ENCODE peak calls at places on chromosomes 6 and 20, in ten cellular contexts. J is tibial nerve; T is psoas muscle; Q is CD8-positive, alpha-beta T cell; A is lung; D is fibroblast of lung; Y is hepatocyte; S is GM06990; Z is keratinocyte; O is body of pancreas. N is an unnamed sample.

GRCh38 chr6:2931970-2932748 is 29.1 kb upstream of the SERPINB9 start:
- DNase-seq in J (peak; percentile 76), T (peak; percentile 89), Q (peak; percentile 87), A (peak; percentile 83), D (peak; percentile 37), Y (peak; percentile 87), S (peak; percentile 49), Z (peak; percentile 44), O (peak; percentile 84), N (peak; percentile 78)

GRCh38 chr6:56540950-56541600 is 101.6 kb downstream of the DST start:
- DNase-seq in J (no peak), T (no peak), Q (no peak), A (no peak), D (peak; percentile 31), Y (peak; percentile 14), S (no peak), Z (no peak), O (peak; percentile 30), N (no peak)

GRCh38 chr20:41205313-41205712 is 68.0 kb downstream of the PLCG1 start:
- DNase-seq in J (no peak), T (no peak), Q (no peak), A (no peak), D (peak; percentile 50), Y (no peak), S (no peak), Z (no peak), O (no peak), N (no peak)

GRCh38 chr20:1001981-1002681 is at the start of gene RSPO4:
- DNase-seq in J (no peak), T (no peak), Q (no peak), A (no peak), D (no peak), Y (peak; percentile 36), S (no peak), Z (no peak), O (no peak), N (no peak)

GRCh38 chr20:61589055-61589385 is 337.0 kb downstream of the CDH4 start:
- DNase-seq in J (no peak), T (no peak), Q (no peak), A (no peak), D (peak; percentile 94), Y (no peak), S (no peak), Z (peak; percentile 48), O (no peak), N (no peak)

GRCh38 chr20:48493966-48494365 is 333.8 kb downstream of the PREX1 start:
- DNase-seq in J (no peak), T (no peak), Q (no peak), A (no peak), D (no peak), Y (no peak), S (no peak), Z (no peak), O (no peak), N (no peak)

GRCh38 chr6:53523511-53524454 is 21.1 kb downstream of the GCLC start:
- DNase-seq in J (no peak), T (no peak), Q (no peak), A (no peak), D (no peak), Y (no peak), S (no peak), Z (no peak), O (no peak), N (no peak)

GRCh38 chr20:58883243-58883691 is 30.8 kb downstream of the GNAS start:
- DNase-seq in J (no peak), T (no peak), Q (no peak), A (no peak), D (peak; percentile 71), Y (no peak), S (no peak), Z (no peak), O (no peak), N (no peak)

GRCh38 chr20:53655909-53656652 is 62.4 kb upstream of the ZNF217 start:
- DNase-seq in J (no peak), T (no peak), Q (no peak), A (no peak), D (peak; percentile 62), Y (no peak), S (peak; percentile 56), Z (no peak), O (no peak), N (no peak)

GRCh38 chr6:31479933-31480535 is 17.9 kb upstream of the MICB start:
- DNase-seq in J (no peak), T (no peak), Q (no peak), A (no peak), D (no peak), Y (no peak), S (no peak), Z (no peak), O (peak; percentile 61), N (no peak)

GRCh38 chr20:57442160-57442887 is 51.1 kb downstream of the RBM38 start:
- DNase-seq in J (no peak), T (peak; percentile 64), Q (no peak), A (no peak), D (no peak), Y (no peak), S (no peak), Z (no peak), O (peak; percentile 44), N (no peak)
- H3K36me3 ChIP-seq in J (no peaks in the 10 kb centered on the region), T (no peaks in the 10 kb centered on the region), Q (no peaks in the 10 kb centered on the region), A (no peaks in the 10 kb centered on the region), D (no peaks in the 10 kb centered on the region), Y (no peaks in the 10 kb centered on the region), S (no peaks in the 10 kb centered on the region), Z (no peaks in the 10 kb centered on the region), O (no peaks in the 10 kb centered on the region), N (no peaks in the 10 kb centered on the region)

GRCh38 chr20:11140359-11140758 is 466.6 kb upstream of the JAG1 start:
- DNase-seq in J (no peak), T (no peak), Q (no peak), A (no peak), D (peak; percentile 97), Y (no peak), S (no peak), Z (peak; percentile 94), O (no peak), N (no peak)

GRCh38 chr20:11132819-11133341 is 459.1 kb upstream of the JAG1 start:
- DNase-seq in J (no peak), T (no peak), Q (no peak), A (no peak), D (no peak), Y (no peak), S (no peak), Z (no peak), O (no peak), N (no peak)

DNA sequence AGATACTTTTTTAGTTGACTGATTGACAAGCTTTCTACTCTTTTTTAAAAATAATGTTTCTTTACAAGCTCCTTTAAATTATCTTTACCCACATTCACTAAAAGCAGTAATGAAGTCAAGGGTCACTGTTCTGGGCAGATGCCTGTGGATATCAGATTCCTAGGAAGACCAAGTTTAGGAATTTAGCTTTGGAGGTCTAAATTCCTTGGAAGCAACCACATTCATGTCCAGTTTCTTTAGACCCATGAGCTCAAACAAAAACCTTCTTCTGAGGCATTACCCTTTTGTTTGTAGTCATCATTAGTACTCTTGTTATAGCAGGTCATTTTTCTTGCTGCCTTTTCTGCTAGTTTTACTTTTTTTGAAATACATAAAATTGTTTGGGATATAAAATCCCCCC is 462.9 kb upstream of the JAG1 start:
- DNase-seq in J (no peak), T (no peak), Q (no peak), A (no peak), D (peak; percentile 54), Y (no peak), S (no peak), Z (no peak), O (no peak), N (no peak)
- H3K36me3 ChIP-seq in J (no peaks in the 10 kb centered on the region), T (no peaks in the 10 kb centered on the region), Q (no peaks in the 10 kb centered on the region), A (no peaks in the 10 kb centered on the region), D (no peaks in the 10 kb centered on the region), Y (no peaks in the 10 kb centered on the region), S (no peaks in the 10 kb centered on the region), Z (no peaks in the 10 kb centered on the region), O (no peaks in the 10 kb centered on the region), N (no peaks in the 10 kb centered on the region)

DNA sequence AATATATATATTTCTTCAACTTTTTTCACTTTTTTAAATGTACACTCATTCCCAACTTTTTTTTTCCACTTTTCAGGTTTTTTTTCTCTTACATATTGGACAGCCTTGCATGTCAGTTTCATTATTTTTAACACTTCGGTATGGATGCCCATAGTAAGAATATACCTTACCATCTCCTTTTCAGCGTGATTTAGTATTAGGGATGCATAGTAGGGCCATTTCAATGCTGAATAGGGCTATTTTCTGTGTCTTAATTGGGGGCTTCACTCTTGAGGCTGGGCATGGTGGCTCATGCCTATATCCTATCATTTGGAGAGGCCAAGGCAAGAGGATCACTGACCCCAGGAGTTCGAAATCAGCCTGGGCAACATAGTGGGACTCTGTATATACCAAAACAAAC is 6.7 kb downstream of the RNF114 start:
- DNase-seq in J (no peak), T (no peak), Q (no peak), A (no peak), D (no peak), Y (no peak), S (no peak), Z (no peak), O (no peak), N (no peak)
- H3K36me3 ChIP-seq in J (peaks cover 72% of the 10 kb centered on the region), T (peaks cover 92% of the 10 kb centered on the region), Q (peaks cover 10% of the 10 kb centered on the region), A (peaks cover 19% of the 10 kb centered on the region), D (peaks cover 14% of the 10 kb centered on the region), Y (no peaks in the 10 kb centered on the region), S (peaks cover 19% of the 10 kb centered on the region), Z (peaks cover 47% of the 10 kb centered on the region), O (peaks cover 7% of the 10 kb centered on the region), N (peaks cover 56% of the 10 kb centered on the region)

GRCh38 chr6:13305256-13305650 is 23.1 kb downstream of the TBC1D7 start:
- DNase-seq in J (no peak), T (no peak), Q (no peak), A (no peak), D (no peak), Y (no peak), S (no peak), Z (no peak), O (no peak), N (no peak)

GRCh38 chr6:13307508-13307995 is 20.8 kb downstream of the TBC1D7 start:
- DNase-seq in J (no peak), T (no peak), Q (no peak), A (peak; percentile 32), D (peak; percentile 66), Y (no peak), S (no peak), Z (no peak), O (no peak), N (no peak)

GRCh38 chr6:13311155-13311554 is 17.2 kb downstream of the TBC1D7 start:
- DNase-seq in J (no peak), T (no peak), Q (no peak), A (no peak), D (no peak), Y (no peak), S (no peak), Z (no peak), O (no peak), N (no peak)

GRCh38 chr6:13305791-13306190 is 22.5 kb downstream of the TBC1D7 start:
- DNase-seq in J (no peak), T (no peak), Q (no peak), A (peak; percentile 1), D (no peak), Y (no peak), S (no peak), Z (no peak), O (no peak), N (no peak)

DNA sequence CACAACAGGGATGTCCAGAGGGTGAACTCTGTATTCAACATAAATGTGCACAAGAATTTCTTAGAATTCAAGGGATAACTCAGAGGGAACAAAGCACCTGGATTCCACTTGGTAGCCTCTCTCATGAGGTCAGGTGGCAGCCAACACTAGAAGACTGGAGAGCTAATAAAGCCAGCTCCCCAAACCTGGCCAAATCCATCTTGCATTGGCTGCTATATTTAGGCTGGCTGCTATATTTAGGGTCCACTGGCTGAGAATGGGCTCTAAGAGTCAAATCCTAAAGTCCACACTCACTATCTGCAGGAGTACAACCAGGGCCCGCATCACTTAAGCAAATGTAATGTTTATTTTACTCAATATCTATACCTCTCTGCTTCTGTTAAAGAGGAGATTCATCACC is 20.0 kb downstream of the TBC1D7 start:
- DNase-seq in J (no peak), T (no peak), Q (no peak), A (no peak), D (no peak), Y (no peak), S (no peak), Z (no peak), O (no peak), N (peak; percentile 33)
- H3K36me3 ChIP-seq in J (peaks cover 67% of the 10 kb centered on the region), T (peaks cover 56% of the 10 kb centered on the region), Q (peaks cover 3% of the 10 kb centered on the region), A (peaks cover 9% of the 10 kb centered on the region), D (peaks cover 2% of the 10 kb centered on the region), Y (no peaks in the 10 kb centered on the region), S (peaks cover 6% of the 10 kb centered on the region), Z (peaks cover 8% of the 10 kb centered on the region), O (peaks cover 4% of the 10 kb centered on the region), N (peaks cover 23% of the 10 kb centered on the region)